ENCODE peak calls at places on chromosomes 4 and X, in eight cellular contexts. One of them, this sample, is unnamed. For H3K36me3, the result is how much of the 10 kb centered on the place peaks cover.

GRCh38 chr4:167854881-167855280 is 237.5 kb upstream of the ANXA10 start:
- DNase-seq in CD4-positive, CD25-positive, alpha-beta regulatory T cell: no peak
- DNase-seq in mesendoderm: no peak
- DNase-seq in Panc1: no peak
- DNase-seq in psoas muscle: no peak
- DNase-seq in SJSA1: no peak
- DNase-seq in pancreas: no peak
- DNase-seq in ovary: no peak
- DNase-seq in this sample: no peak

GRCh38 chr4:2412534-2412884 is 5.9 kb downstream of the ZFYVE28 start:
- DNase-seq in pancreas: no peak
- DNase-seq in SJSA1: no peak
- DNase-seq in mesendoderm: no peak
- DNase-seq in psoas muscle: no peak
- DNase-seq in CD4-positive, CD25-positive, alpha-beta regulatory T cell: peak
- DNase-seq in ovary: no peak
- DNase-seq in Panc1: no peak
- DNase-seq in this sample: no peak

GRCh38 chr4:182642831-182643230 is 274.4 kb downstream of the DCTD start:
- DNase-seq in SJSA1: peak
- DNase-seq in ovary: no peak
- DNase-seq in CD4-positive, CD25-positive, alpha-beta regulatory T cell: no peak
- DNase-seq in psoas muscle: no peak
- DNase-seq in mesendoderm: peak
- DNase-seq in Panc1: no peak
- DNase-seq in pancreas: no peak
- DNase-seq in this sample: no peak

GRCh38 chr4:45679411-45679810 is 444.4 kb downstream of the GABRG1 start:
- DNase-seq in CD4-positive, CD25-positive, alpha-beta regulatory T cell: no peak
- DNase-seq in mesendoderm: no peak
- DNase-seq in SJSA1: no peak
- DNase-seq in ovary: no peak
- DNase-seq in psoas muscle: no peak
- DNase-seq in pancreas: no peak
- DNase-seq in Panc1: no peak
- DNase-seq in this sample: no peak

GRCh38 chrX:11273544-11273943 is 19.7 kb upstream of the AMELX start:
- DNase-seq in psoas muscle: no peak
- DNase-seq in CD4-positive, CD25-positive, alpha-beta regulatory T cell: no peak
- DNase-seq in SJSA1: no peak
- DNase-seq in ovary: no peak
- DNase-seq in Panc1: no peak
- DNase-seq in mesendoderm: no peak
- DNase-seq in pancreas: no peak
- DNase-seq in this sample: no peak

GRCh38 chr4:99856166-99856565 is 38.1 kb downstream of the LAMTOR3 start:
- DNase-seq in ovary: no peak
- DNase-seq in SJSA1: no peak
- DNase-seq in psoas muscle: no peak
- DNase-seq in pancreas: no peak
- DNase-seq in Panc1: no peak
- DNase-seq in CD4-positive, CD25-positive, alpha-beta regulatory T cell: peak
- DNase-seq in mesendoderm: peak
- DNase-seq in this sample: no peak

GRCh38 chr4:107213410-107213809 is 177.3 kb upstream of the DKK2 start:
- DNase-seq in SJSA1: no peak
- DNase-seq in mesendoderm: no peak
- DNase-seq in pancreas: no peak
- DNase-seq in CD4-positive, CD25-positive, alpha-beta regulatory T cell: no peak
- DNase-seq in ovary: no peak
- DNase-seq in Panc1: no peak
- DNase-seq in psoas muscle: no peak
- DNase-seq in this sample: no peak

GRCh38 chrX:74259879-74260491 is 44.0 kb upstream of the ZCCHC13 start:
- DNase-seq in SJSA1: no peak
- DNase-seq in ovary: no peak
- DNase-seq in CD4-positive, CD25-positive, alpha-beta regulatory T cell: no peak
- DNase-seq in mesendoderm: peak
- DNase-seq in pancreas: no peak
- DNase-seq in Panc1: no peak
- DNase-seq in psoas muscle: no peak
- DNase-seq in this sample: no peak

GRCh38 chr4:149707862-149708261 is 107.8 kb downstream of the IQCM start:
- DNase-seq in CD4-positive, CD25-positive, alpha-beta regulatory T cell: no peak
- DNase-seq in ovary: no peak
- DNase-seq in SJSA1: no peak
- DNase-seq in mesendoderm: peak
- DNase-seq in pancreas: no peak
- DNase-seq in psoas muscle: no peak
- DNase-seq in Panc1: no peak
- DNase-seq in this sample: no peak

GRCh38 chr4:149706942-149707341 is 108.7 kb downstream of the IQCM start:
- DNase-seq in pancreas: no peak
- DNase-seq in CD4-positive, CD25-positive, alpha-beta regulatory T cell: no peak
- DNase-seq in ovary: no peak
- DNase-seq in Panc1: no peak
- DNase-seq in psoas muscle: no peak
- DNase-seq in SJSA1: no peak
- DNase-seq in mesendoderm: peak
- DNase-seq in this sample: no peak

GRCh38 chr4:149709640-149710039 is 106.0 kb downstream of the IQCM start:
- DNase-seq in psoas muscle: no peak
- DNase-seq in ovary: no peak
- DNase-seq in CD4-positive, CD25-positive, alpha-beta regulatory T cell: no peak
- DNase-seq in SJSA1: no peak
- DNase-seq in mesendoderm: no peak
- DNase-seq in pancreas: no peak
- DNase-seq in Panc1: no peak
- DNase-seq in this sample: no peak

GRCh38 chr4:149711588-149711987 is 104.1 kb downstream of the IQCM start:
- DNase-seq in Panc1: no peak
- DNase-seq in SJSA1: no peak
- DNase-seq in CD4-positive, CD25-positive, alpha-beta regulatory T cell: no peak
- DNase-seq in pancreas: no peak
- DNase-seq in psoas muscle: no peak
- DNase-seq in mesendoderm: no peak
- DNase-seq in ovary: no peak
- DNase-seq in this sample: no peak

DNA sequence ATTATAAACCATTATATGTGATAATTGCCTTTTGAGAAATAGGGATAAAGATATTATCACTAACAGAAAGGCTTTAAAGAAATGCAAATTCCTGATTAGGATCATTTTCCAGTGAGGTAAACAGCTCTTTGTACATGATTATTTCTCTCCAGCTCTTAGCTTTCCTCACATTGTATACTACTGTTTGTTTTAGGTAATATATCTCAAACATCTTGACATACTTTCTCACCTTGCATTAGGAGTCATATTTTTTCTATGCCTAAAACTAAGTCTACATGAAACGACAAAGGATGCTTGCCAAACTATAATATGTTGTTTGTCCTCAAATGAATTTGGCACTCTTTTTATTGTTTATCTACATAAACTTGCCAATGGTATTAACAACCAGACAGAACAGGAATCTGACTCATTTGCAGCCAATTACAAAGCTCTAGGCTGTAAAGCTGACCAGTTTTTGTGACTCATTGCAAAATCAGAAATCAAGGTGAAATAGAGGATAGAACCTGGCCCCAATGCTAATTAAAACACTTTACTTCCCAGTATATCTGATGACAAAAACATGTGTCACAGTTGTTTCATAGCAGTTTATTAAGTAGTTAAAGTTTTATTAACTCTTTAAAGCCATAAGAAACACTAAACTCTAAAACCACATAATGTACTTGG is 107.0 kb downstream of the IQCM start:
- DNase-seq in ovary: no peak
- DNase-seq in mesendoderm: no peak
- DNase-seq in CD4-positive, CD25-positive, alpha-beta regulatory T cell: no peak
- DNase-seq in pancreas: no peak
- DNase-seq in SJSA1: no peak
- DNase-seq in psoas muscle: no peak
- DNase-seq in Panc1: no peak
- DNase-seq in this sample: no peak
- H3K27ac ChIP-seq in ovary: no peak
- H3K27ac ChIP-seq in mesendoderm: no peak
- H3K27ac ChIP-seq in CD4-positive, CD25-positive, alpha-beta regulatory T cell: no peak
- H3K27ac ChIP-seq in pancreas: no peak
- H3K27ac ChIP-seq in SJSA1: no peak
- H3K27ac ChIP-seq in psoas muscle: no peak
- H3K27ac ChIP-seq in Panc1: no peak
- H3K27ac ChIP-seq in this sample: no peak

DNA sequence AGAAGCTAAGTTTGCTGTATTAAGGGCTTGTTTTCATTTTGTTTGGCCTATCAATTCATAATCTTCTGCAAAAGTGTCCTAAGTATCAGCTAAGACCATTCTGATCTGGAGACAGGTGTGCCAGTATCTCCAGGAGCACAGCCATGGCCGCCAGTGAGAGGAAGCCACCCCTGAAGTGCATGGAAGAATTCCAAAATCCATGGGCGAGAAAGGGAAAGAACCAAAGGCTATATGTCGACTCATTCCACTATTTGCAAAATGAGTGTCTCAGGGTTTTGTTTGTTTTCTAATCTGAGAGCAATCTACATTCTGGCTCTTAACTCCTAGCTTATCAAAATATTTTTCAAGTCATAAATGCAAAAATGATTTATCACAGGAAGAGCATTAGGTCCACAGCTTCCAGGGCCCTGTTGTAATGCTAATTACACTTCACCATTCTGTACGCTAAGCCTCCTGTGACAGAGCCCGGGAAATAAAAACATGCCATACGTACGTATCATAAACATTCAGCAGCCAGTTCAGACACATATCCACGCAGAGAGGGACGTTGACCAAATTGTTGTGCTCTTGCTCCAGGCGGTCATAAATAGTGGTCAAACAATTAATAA is 137.3 kb upstream of the FTHL17 start:
- DNase-seq in CD4-positive, CD25-positive, alpha-beta regulatory T cell: no peak
- DNase-seq in psoas muscle: no peak
- DNase-seq in SJSA1: no peak
- DNase-seq in Panc1: no peak
- DNase-seq in mesendoderm: no peak
- DNase-seq in ovary: no peak
- DNase-seq in pancreas: no peak
- DNase-seq in this sample: no peak
- H3K4me3 ChIP-seq in CD4-positive, CD25-positive, alpha-beta regulatory T cell: no peak
- H3K4me3 ChIP-seq in psoas muscle: no peak
- H3K4me3 ChIP-seq in SJSA1: no peak
- H3K4me3 ChIP-seq in Panc1: no peak
- H3K4me3 ChIP-seq in mesendoderm: no peak
- H3K4me3 ChIP-seq in ovary: no peak
- H3K4me3 ChIP-seq in pancreas: no peak
- H3K4me3 ChIP-seq in this sample: no peak

GRCh38 chr4:88745581-88746163 is 48.0 kb upstream of the NAP1L5 start:
- DNase-seq in SJSA1: no peak
- DNase-seq in psoas muscle: no peak
- DNase-seq in pancreas: no peak
- DNase-seq in mesendoderm: no peak
- DNase-seq in CD4-positive, CD25-positive, alpha-beta regulatory T cell: no peak
- DNase-seq in Panc1: no peak
- DNase-seq in ovary: no peak
- DNase-seq in this sample: no peak

GRCh38 chr4:88743696-88744095 is 46.1 kb upstream of the NAP1L5 start:
- DNase-seq in Panc1: no peak
- DNase-seq in pancreas: no peak
- DNase-seq in ovary: no peak
- DNase-seq in SJSA1: peak
- DNase-seq in mesendoderm: peak
- DNase-seq in CD4-positive, CD25-positive, alpha-beta regulatory T cell: no peak
- DNase-seq in psoas muscle: no peak
- DNase-seq in this sample: no peak

GRCh38 chr4:88746186-88746585 is 48.6 kb upstream of the NAP1L5 start:
- DNase-seq in mesendoderm: no peak
- DNase-seq in pancreas: no peak
- DNase-seq in CD4-positive, CD25-positive, alpha-beta regulatory T cell: no peak
- DNase-seq in psoas muscle: no peak
- DNase-seq in ovary: no peak
- DNase-seq in Panc1: no peak
- DNase-seq in SJSA1: no peak
- DNase-seq in this sample: no peak

GRCh38 chr4:88744609-88745008 is 47.0 kb upstream of the NAP1L5 start:
- DNase-seq in Panc1: no peak
- DNase-seq in pancreas: no peak
- DNase-seq in mesendoderm: no peak
- DNase-seq in CD4-positive, CD25-positive, alpha-beta regulatory T cell: no peak
- DNase-seq in psoas muscle: no peak
- DNase-seq in ovary: no peak
- DNase-seq in SJSA1: no peak
- DNase-seq in this sample: no peak

DNA sequence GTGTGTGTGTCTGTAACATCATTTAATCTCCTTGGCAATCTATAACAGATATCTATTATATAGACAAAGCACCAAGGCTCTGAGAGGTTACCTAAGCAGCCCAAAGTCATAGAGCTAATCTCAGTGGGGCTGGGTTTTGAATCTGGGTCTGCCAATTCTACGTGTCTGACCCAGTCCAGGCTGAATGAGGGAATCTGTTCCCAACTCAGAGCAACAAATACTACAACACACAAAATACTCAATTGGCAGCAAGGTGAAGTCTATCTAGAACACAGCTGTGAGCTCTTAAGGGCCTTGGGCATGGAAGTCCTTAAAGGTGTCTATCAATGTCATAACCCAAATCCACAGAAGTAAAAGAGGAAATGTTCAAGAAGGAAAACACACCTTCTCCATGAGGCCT is 47.5 kb upstream of the NAP1L5 start:
- DNase-seq in pancreas: no peak
- DNase-seq in mesendoderm: no peak
- DNase-seq in SJSA1: no peak
- DNase-seq in Panc1: no peak
- DNase-seq in CD4-positive, CD25-positive, alpha-beta regulatory T cell: no peak
- DNase-seq in psoas muscle: no peak
- DNase-seq in ovary: no peak
- DNase-seq in this sample: no peak
- H3K36me3 ChIP-seq in pancreas: half or more
- H3K36me3 ChIP-seq in mesendoderm: under half
- H3K36me3 ChIP-seq in SJSA1: under half
- H3K36me3 ChIP-seq in Panc1: under half
- H3K36me3 ChIP-seq in CD4-positive, CD25-positive, alpha-beta regulatory T cell: under half
- H3K36me3 ChIP-seq in psoas muscle: under half
- H3K36me3 ChIP-seq in ovary: under half
- H3K36me3 ChIP-seq in this sample: under half

DNA sequence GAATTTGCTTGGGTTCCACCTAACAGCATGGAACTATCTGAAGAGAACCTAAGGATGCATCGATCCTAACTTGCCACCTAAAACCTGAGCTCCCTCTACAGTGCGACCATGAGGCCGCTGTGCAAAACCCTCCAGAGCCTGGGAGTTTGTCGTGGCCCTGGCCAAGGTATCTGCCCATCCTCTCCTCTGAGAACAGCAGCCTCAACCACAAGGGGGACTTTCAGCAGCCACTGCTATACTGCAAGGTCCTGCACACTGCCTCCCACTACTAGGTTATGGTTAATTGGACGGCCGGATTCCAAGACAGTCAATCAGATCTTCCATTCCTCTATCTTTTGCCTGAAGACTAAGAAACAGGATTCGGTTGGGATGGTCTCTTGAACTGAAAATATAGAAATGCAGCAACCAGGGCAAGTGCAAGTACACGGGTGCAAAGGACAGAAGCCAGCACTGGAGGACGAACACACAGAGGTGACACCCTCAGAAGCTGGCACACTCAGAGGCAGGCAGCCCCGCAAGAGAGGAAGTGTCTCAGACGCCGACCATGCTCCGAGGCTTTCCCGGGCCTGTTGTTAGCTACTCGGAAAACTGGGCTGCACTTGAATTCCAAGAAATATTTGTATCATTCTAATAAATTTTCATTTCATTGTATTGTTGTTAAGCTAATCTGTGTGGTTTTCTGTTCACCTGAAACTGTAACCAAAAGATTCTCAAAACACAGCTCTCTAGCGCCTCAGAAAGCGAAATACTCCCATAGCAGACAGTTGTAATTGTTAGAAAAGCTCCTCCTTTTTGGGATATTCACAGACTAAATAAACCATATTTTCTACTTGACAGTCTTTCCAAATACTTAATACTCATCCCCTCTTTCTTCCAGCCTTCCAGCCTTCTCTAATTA is 63.3 kb downstream of the AFAP1 start:
- DNase-seq in psoas muscle: no peak
- DNase-seq in ovary: no peak
- DNase-seq in Panc1: no peak
- DNase-seq in SJSA1: peak
- DNase-seq in mesendoderm: peak
- DNase-seq in pancreas: no peak
- DNase-seq in CD4-positive, CD25-positive, alpha-beta regulatory T cell: peak
- DNase-seq in this sample: no peak
- H3K27ac ChIP-seq in psoas muscle: no peak
- H3K27ac ChIP-seq in ovary: no peak
- H3K27ac ChIP-seq in Panc1: peak
- H3K27ac ChIP-seq in SJSA1: peak
- H3K27ac ChIP-seq in mesendoderm: no peak
- H3K27ac ChIP-seq in pancreas: no peak
- H3K27ac ChIP-seq in CD4-positive, CD25-positive, alpha-beta regulatory T cell: peak
- H3K27ac ChIP-seq in this sample: peak

This sample was measured in right atrium auricular region.